ENCODE peak calls at places on chromosomes 1 and 21, in ten cellular contexts. B is GM20000, Y is endothelial cell, Q is GM12878, F is lower leg skin, U is testis, C is mesothelial cell of epicardium, L is H9, O is adrenal gland, H is BE2C. D is an unnamed sample.

GRCh38 chr1:61327436-61327835 is 245.1 kb downstream of the NFIA start:
- DNase-seq in F (no peak), O (no peak), H (no peak), Y (no peak), L (no peak), C (no peak), B (no peak), U (no peak), Q (no peak), D (no peak)

GRCh38 chr1:4425892-4426291 is 228.5 kb upstream of the AJAP1 start:
- DNase-seq in F (no peak), L (peak), C (no peak), U (peak), B (no peak), O (no peak), Q (no peak), Y (no peak), H (peak), D (no peak)

GRCh38 chr1:12556368-12556930 is 61.6 kb downstream of the DHRS3 start:
- DNase-seq in B (no peak), Y (no peak), F (peak), U (peak), Q (no peak), H (no peak), C (no peak), O (no peak), L (no peak), D (no peak)

GRCh38 chr21:39601194-39601940 is 11.4 kb upstream of the B3GALT5 start:
- DNase-seq in L (no peak), Q (no peak), B (no peak), F (no peak), O (no peak), H (no peak), C (no peak), U (no peak), Y (no peak), D (no peak)

GRCh38 chr1:166905930-166906329 is 29.9 kb upstream of the TADA1 start:
- DNase-seq in U (no peak), H (no peak), O (no peak), F (no peak), Q (no peak), B (no peak), Y (no peak), L (no peak), C (no peak), D (peak)

GRCh38 chr1:154794608-154795007 is 75.5 kb downstream of the KCNN3 start:
- DNase-seq in B (no peak), F (no peak), L (no peak), U (no peak), Y (no peak), H (no peak), O (no peak), C (no peak), Q (no peak), D (no peak)

GRCh38 chr1:118871510-118872240 is 116.5 kb downstream of the TBX15 start:
- DNase-seq in C (no peak), F (no peak), Q (no peak), B (no peak), Y (no peak), L (no peak), O (no peak), U (no peak), H (no peak), D (no peak)

GRCh38 chr1:10319750-10320149 is 79.1 kb upstream of the PGD start:
- DNase-seq in U (no peak), F (no peak), H (no peak), B (no peak), L (no peak), C (no peak), O (no peak), Y (no peak), Q (no peak), D (no peak)

GRCh38 chr1:157523774-157524501 is 28.4 kb downstream of the FCRL5 start:
- DNase-seq in L (no peak), U (no peak), H (no peak), O (no peak), Q (peak), C (no peak), Y (no peak), B (peak), F (no peak), D (no peak)

GRCh38 chr1:12172042-12172851 is 5.5 kb downstream of the TNFRSF1B start:
- DNase-seq in Y (no peak), H (no peak), O (no peak), C (no peak), Q (no peak), U (no peak), L (no peak), F (no peak), B (no peak), D (no peak)

GRCh38 chr1:101357444-101357986 is 120.7 kb downstream of the S1PR1 start:
- DNase-seq in B (peak), F (peak), U (peak), Q (peak), L (peak), H (peak), O (peak), C (peak), Y (peak), D (peak)

GRCh38 chr1:202967684-202968281 is 726 bp upstream of the CYB5R1 start:
- DNase-seq in C (no peak), Y (peak), H (no peak), B (peak), L (no peak), U (no peak), F (no peak), O (no peak), Q (no peak), D (no peak)

GRCh38 chr1:238652346-238652968 is 733.9 kb upstream of the CHRM3 start:
- DNase-seq in Q (no peak), U (no peak), L (no peak), C (no peak), Y (no peak), B (no peak), O (no peak), H (no peak), F (no peak), D (no peak)

GRCh38 chr1:72516826-72517225 is 234.5 kb upstream of the NEGR1 start:
- DNase-seq in O (no peak), C (no peak), H (no peak), Q (no peak), F (no peak), Y (no peak), L (no peak), B (no peak), U (no peak), D (no peak)

GRCh38 chr1:235882816-235883215 is 16.1 kb upstream of the LYST start:
- DNase-seq in F (no peak), C (no peak), H (no peak), U (no peak), Q (no peak), O (no peak), L (no peak), Y (no peak), B (no peak), D (no peak)

GRCh38 chr1:98086796-98087195 is 166.0 kb upstream of the DPYD start:
- DNase-seq in O (no peak), B (no peak), F (no peak), Q (no peak), Y (no peak), C (no peak), U (no peak), L (peak), H (no peak), D (peak)

GRCh38 chr1:213008564-213008963 is 7.1 kb downstream of the ANGEL2 start:
- DNase-seq in B (peak), C (no peak), U (no peak), Q (peak), L (no peak), F (no peak), O (no peak), H (no peak), Y (no peak), D (no peak)

GRCh38 chr1:10431065-10431730 is 965 bp downstream of the CENPS start:
- DNase-seq in Q (no peak), Y (peak), L (no peak), O (no peak), U (no peak), F (no peak), H (no peak), B (peak), C (no peak), D (no peak)

GRCh38 chr1:109499661-109500536 is 6.0 kb downstream of the CYB561D1 start:
- DNase-seq in C (no peak), Y (peak), O (no peak), B (peak), H (peak), F (no peak), L (peak), U (peak), Q (no peak), D (peak)

GRCh38 chr1:27152829-27153548 is 1.9 kb downstream of the SLC9A1 start:
- DNase-seq in B (no peak), L (no peak), H (no peak), U (no peak), F (no peak), C (no peak), Y (no peak), Q (no peak), O (no peak), D (no peak)

GRCh38 chr1:211153932-211154331 is 20.0 kb upstream of the KCNH1 start:
- DNase-seq in Y (no peak), F (no peak), Q (no peak), B (no peak), C (no peak), U (no peak), L (no peak), H (no peak), O (no peak), D (no peak)

GRCh38 chr1:234610061-234610581 is at the start of gene IRF2BP2:
- DNase-seq in U (peak), C (peak), O (peak), H (peak), Y (peak), L (peak), F (peak), B (peak), Q (no peak), D (no peak)

GRCh38 chr1:79554620-79555160 is 548.2 kb upstream of the ADGRL4 start:
- DNase-seq in L (no peak), Y (no peak), B (no peak), Q (no peak), O (no peak), C (no peak), H (no peak), U (no peak), F (no peak), D (no peak)

GRCh38 chr1:235495539-235495938 is 8.7 kb downstream of the B3GALNT2 start:
- DNase-seq in F (no peak), U (no peak), B (no peak), O (no peak), Q (no peak), H (no peak), Y (no peak), L (no peak), C (no peak), D (no peak)

GRCh38 chr1:194707074-194707473 is 1520.7 kb upstream of the B3GALT2 start:
- DNase-seq in U (no peak), B (no peak), L (no peak), O (no peak), Q (no peak), C (no peak), F (no peak), H (no peak), Y (no peak), D (no peak)

GRCh38 chr1:99851850-99852454 is 1.8 kb downstream of the AGL start:
- DNase-seq in B (no peak), F (no peak), L (no peak), Y (no peak), Q (no peak), H (no peak), U (no peak), C (no peak), O (no peak), D (no peak)

GRCh38 chr1:235102993-235103411 is 25.6 kb downstream of the TOMM20 start:
- DNase-seq in O (no peak), Y (no peak), L (no peak), Q (no peak), C (no peak), H (no peak), U (no peak), B (no peak), F (no peak), D (no peak)

GRCh38 chr21:42012763-42013329 is 2.7 kb upstream of the ZBTB21 start:
- DNase-seq in Q (no peak), O (no peak), B (no peak), L (no peak), Y (no peak), F (no peak), C (no peak), H (no peak), U (no peak), D (no peak)

GRCh38 chr1:71295340-71295739 is 214.5 kb upstream of the ZRANB2 start:
- DNase-seq in O (no peak), Y (no peak), B (no peak), Q (no peak), C (no peak), F (no peak), H (no peak), L (no peak), U (no peak), D (no peak)

GRCh38 chr1:226736001-226736907 is 2.8 kb downstream of the ITPKB start:
- DNase-seq in B (no peak), H (peak), L (peak), Q (no peak), F (no peak), C (no peak), U (no peak), Y (no peak), O (no peak), D (no peak)

GRCh38 chr1:55699151-55699695 is 484.1 kb upstream of the USP24 start:
- DNase-seq in O (no peak), U (no peak), L (no peak), Y (no peak), H (no peak), C (no peak), F (no peak), B (no peak), Q (no peak), D (no peak)

GRCh38 chr1:55700359-55701130 is 485.4 kb upstream of the USP24 start:
- DNase-seq in L (no peak), U (no peak), H (no peak), Q (no peak), B (no peak), C (no peak), Y (no peak), F (no peak), O (no peak), D (no peak)

GRCh38 chr1:55703726-55704363 is 488.7 kb upstream of the USP24 start:
- DNase-seq in B (no peak), H (no peak), L (no peak), Y (no peak), U (no peak), O (no peak), F (no peak), C (no peak), Q (no peak), D (no peak)

GRCh38 chr1:55698136-55698535 is 483.0 kb upstream of the USP24 start:
- DNase-seq in H (no peak), F (no peak), O (no peak), Y (no peak), C (no peak), L (no peak), B (no peak), Q (no peak), U (no peak), D (no peak)

GRCh38 chr1:55702064-55702463 is 486.9 kb upstream of the USP24 start:
- DNase-seq in O (no peak), H (no peak), B (peak), U (no peak), L (no peak), F (no peak), Q (no peak), C (no peak), Y (peak), D (no peak)
- TF ChIP-seq CTCF in O (peak), H (peak), B (peak), U (peak), L (peak), F (no peak), Q (peak), C (peak), Y (peak), D (peak)

GRCh38 chr1:52368383-52369172 is 2.6 kb upstream of the CC2D1B start:
- DNase-seq in C (peak), Y (peak), Q (no peak), U (peak), F (no peak), H (peak), L (peak), O (peak), B (peak), D (peak)
- TF ChIP-seq CTCF in C (no peak), Y (no peak), Q (no peak), U (no peak), F (no peak), H (no peak), L (peak), O (no peak), B (no peak), D (peak)

GRCh38 chr21:44487831-44488230 is 32.5 kb downstream of the LRRC3 start:
- DNase-seq in B (peak), O (no peak), U (peak), L (no peak), F (no peak), C (no peak), Y (no peak), Q (no peak), H (peak), D (no peak)
- TF ChIP-seq CTCF in B (peak), O (no peak), U (no peak), L (peak), F (no peak), C (peak), Y (peak), Q (peak), H (peak), D (peak)

GRCh38 chr1:6348511-6349191 is 44.9 kb downstream of the ACOT7 start:
- DNase-seq in Y (peak), Q (no peak), C (no peak), F (no peak), H (no peak), L (no peak), U (no peak), O (no peak), B (no peak), D (no peak)
- TF ChIP-seq CTCF in Y (no peak), Q (no peak), C (no peak), F (no peak), H (no peak), L (no peak), U (no peak), O (no peak), B (no peak), D (no peak)

GRCh38 chr1:46132529-46133180 is at the start of gene PIK3R3:
- DNase-seq in C (peak), O (peak), U (peak), L (peak), H (peak), Q (peak), F (peak), B (peak), Y (peak), D (peak)
- TF ChIP-seq CTCF in C (no peak), O (no peak), U (peak), L (no peak), H (no peak), Q (no peak), F (peak), B (no peak), Y (no peak), D (no peak)

DNA sequence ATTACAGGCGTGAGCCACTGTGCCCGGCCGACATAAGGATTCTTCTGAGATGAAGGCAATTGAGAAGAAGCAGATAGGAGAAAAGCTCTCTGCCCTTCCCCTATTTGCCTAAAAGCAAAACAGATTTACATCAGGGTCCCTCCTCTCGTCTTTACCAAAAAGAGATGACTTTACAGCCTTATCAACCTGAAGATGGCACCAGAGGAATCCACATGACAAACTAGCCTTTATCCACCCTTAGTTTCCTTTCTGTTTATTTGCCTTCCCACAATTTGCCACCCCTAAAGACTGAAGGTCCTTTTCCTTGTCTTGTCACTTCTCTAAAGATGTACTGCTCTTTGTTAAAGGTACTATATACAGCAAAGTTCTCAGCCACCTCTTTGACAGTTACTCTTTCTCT is 70.7 kb upstream of the KRTAP19-8 start:
- DNase-seq in Q (no peak), Y (no peak), O (no peak), U (no peak), H (no peak), F (no peak), L (no peak), C (no peak), B (peak), D (no peak)
- TF ChIP-seq CTCF in Q (peak), Y (no peak), O (no peak), U (no peak), H (peak), F (no peak), L (peak), C (no peak), B (no peak), D (peak)

GRCh38 chr1:941588-942383 is 17.3 kb downstream of the NOC2L start:
- DNase-seq in B (peak), C (peak), L (peak), H (peak), Q (no peak), O (peak), U (peak), F (no peak), Y (no peak), D (no peak)
- TF ChIP-seq CTCF in B (no peak), C (no peak), L (no peak), H (no peak), Q (no peak), O (no peak), U (no peak), F (no peak), Y (no peak), D (no peak)

D was measured in keratinocyte.